ENCODE peak calls at places on chromosomes 5 and 9, in four cellular contexts. N is right atrium auricular region; J is activated CD8-positive, alpha-beta T cell treated with anti-CD3 and anti-CD28 coated beads for 36 hours; X is foreskin fibroblast. I is an unnamed sample.

GRCh38 chr5:125541085-125541484 is 794.6 kb upstream of the ZNF608 start:
- DNase-seq in N (no peak), J (no peak), X (no peak), I (no peak)

GRCh38 chr9:137674307-137675305 is 55.8 kb downstream of the EHMT1 start:
- DNase-seq in N (no peak), J (no peak), X (no peak), I (no peak)

GRCh38 chr9:130886981-130887380 is 9.6 kb downstream of the QRFP start:
- DNase-seq in N (no peak), J (no peak), X (no peak), I (no peak)

GRCh38 chr5:110852053-110852452 is 113.2 kb downstream of the SLC25A46 start:
- DNase-seq in N (no peak), J (no peak), X (no peak), I (no peak)

GRCh38 chr5:78633710-78634109 is 14.9 kb downstream of the LHFPL2 start:
- DNase-seq in N (no peak), J (no peak), X (peak; percentile 75), I (peak; percentile 56)

GRCh38 chr9:81626511-81626910 is 62.8 kb downstream of the TLE1 start:
- DNase-seq in N (no peak), J (no peak), X (peak; percentile 9), I (no peak)

GRCh38 chr5:67490543-67491321 is 294.1 kb upstream of the CD180 start:
- DNase-seq in N (no peak), J (no peak), X (no peak), I (no peak)

GRCh38 chr9:121362813-121363585 is 7.1 kb downstream of the STOM start:
- DNase-seq in N (no peak), J (no peak), X (peak; percentile 86), I (no peak)

GRCh38 chr5:137320056-137321045 is 178.8 kb downstream of the SPOCK1 start:
- DNase-seq in N (peak; percentile 70), J (peak; percentile 27), X (peak; percentile 27), I (peak; percentile 28)

GRCh38 chr5:66246621-66247020 is 102.5 kb downstream of the SREK1 start:
- DNase-seq in N (no peak), J (no peak), X (peak; percentile 29), I (no peak)

GRCh38 chr9:92563701-92564100 is 27.9 kb upstream of the ECM2 start:
- DNase-seq in N (no peak), J (no peak), X (no peak), I (no peak)

GRCh38 chr5:1007221-1007680 is 1.4 kb upstream of the NKD2 start:
- DNase-seq in N (peak; percentile 55), J (no peak), X (no peak), I (no peak)

GRCh38 chr5:110458313-110458712 is 268.2 kb downstream of the TMEM232 start:
- DNase-seq in N (no peak), J (no peak), X (no peak), I (no peak)

GRCh38 chr9:107215381-107215780 is 67.7 kb upstream of the RAD23B start:
- DNase-seq in N (no peak), J (no peak), X (peak; percentile 15), I (no peak)

GRCh38 chr9:25602366-25603044 is 75.7 kb downstream of the TUSC1 start:
- DNase-seq in N (no peak), J (no peak), X (no peak), I (no peak)

GRCh38 chr5:143066556-143067281 is 296.5 kb downstream of the ARHGAP26 start:
- DNase-seq in N (no peak), J (peak; percentile 58), X (no peak), I (no peak)

GRCh38 chr9:36142510-36143161 is 6.1 kb downstream of the GLIPR2 start:
- DNase-seq in N (no peak), J (no peak), X (no peak), I (no peak)
- TF ChIP-seq CTCF in N (no peak), J (no peak), X (no peak), I (no peak)

DNA sequence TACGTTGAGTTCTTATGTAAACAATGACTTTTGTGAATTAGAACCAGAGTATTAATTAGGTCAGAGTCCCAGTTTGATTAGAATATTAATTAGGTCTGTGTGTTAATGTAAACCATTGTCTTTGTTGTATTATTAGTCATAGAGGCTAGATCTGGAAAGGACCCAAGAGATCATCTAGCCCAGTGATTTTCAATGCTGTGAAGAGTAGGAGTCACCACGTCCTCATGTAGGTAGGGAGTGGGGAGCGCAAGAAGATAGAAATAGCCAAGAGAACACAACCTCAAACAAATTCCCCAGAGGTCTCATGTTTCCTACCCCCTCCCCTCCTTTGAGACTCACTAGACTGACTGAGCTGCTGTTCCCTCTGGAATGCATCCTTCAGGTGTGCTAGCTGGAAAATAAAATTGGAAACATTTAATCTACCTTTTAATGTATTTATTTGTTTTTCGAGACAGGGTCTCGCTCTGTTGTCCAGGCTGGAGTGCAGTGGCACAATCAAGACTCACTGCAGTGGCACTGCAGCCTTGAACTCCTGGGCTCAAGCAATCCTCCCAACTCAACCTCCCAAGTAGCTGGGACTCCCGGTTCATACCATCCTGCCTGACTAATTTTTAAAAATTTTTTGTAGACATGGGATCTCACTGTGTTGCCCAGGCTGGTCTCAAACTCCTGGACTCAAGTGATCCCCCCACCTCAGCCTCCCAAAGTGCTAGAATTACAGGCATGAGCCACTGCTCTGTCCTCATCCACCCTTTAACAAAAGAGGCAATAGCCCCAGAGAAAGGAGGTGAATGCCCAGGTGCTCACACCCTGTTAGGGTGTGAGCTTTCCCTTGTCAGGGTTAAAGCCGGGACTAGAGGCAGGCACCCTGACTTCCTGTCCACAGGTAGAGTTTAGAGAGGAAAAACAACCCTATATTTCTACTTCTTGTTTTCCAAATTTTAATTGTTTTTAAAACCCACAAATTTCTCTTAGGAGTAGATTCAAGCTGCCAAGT is 92.9 kb downstream of the INIP start:
- DNase-seq in N (no peak), J (no peak), X (no peak), I (no peak)
- TF ChIP-seq CTCF in N (no peak), J (no peak), X (no peak), I (no peak)

DNA sequence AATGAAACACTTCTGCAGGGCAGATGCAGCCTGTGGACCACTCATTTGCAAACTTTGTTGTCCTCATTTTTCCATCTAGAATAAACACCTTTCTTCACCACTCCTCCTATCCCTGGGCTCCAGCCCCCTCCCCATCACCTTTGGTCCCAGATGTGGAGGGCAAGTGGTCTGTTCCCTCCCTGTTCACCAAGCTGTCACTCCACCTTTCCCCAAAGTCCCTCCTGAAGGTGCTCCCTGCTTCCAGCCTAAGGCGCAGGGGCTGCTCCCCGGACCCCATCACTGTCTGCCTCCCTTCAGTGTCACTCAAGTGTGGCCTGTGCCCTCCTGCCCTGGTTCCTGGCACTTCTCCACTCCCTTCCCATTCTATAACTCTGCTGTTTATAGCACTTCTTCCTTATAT is 6.9 kb downstream of the PCYOX1L start:
- DNase-seq in N (no peak), J (no peak), X (no peak), I (no peak)
- TF ChIP-seq CTCF in N (no peak), J (no peak), X (no peak), I (no peak)

DNA sequence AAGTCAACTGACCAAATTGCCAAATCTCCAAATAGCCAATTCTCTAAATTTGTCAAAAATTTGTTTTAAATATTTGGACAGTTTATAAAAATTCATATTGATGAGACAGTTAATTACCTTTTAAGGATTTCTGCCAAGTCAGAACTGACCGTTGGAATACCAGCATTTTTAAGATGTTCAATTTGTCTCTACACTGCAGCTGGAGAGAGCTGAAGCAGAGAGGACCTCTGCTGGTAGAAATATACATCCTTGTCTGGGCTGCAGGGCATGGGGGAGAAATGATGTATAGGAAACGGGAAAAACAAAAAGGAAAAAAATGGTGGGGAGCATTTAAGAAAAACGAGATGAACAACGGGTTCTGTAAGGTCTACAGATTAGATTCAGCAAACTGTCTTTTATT is 16.8 kb downstream of the NR6A1 start:
- DNase-seq in N (no peak), J (no peak), X (no peak), I (no peak)
- TF ChIP-seq CTCF in N (peak; percentile 33), J (no peak), X (peak; percentile 64), I (peak; percentile 55)

GRCh38 chr9:95078934-95079333 is 238.6 kb downstream of the FANCC start:
- DNase-seq in N (no peak), J (no peak), X (no peak), I (no peak)
- TF ChIP-seq CTCF in N (no peak), J (no peak), X (no peak), I (no peak)

GRCh38 chr9:135135927-135136311 is 48.5 kb downstream of the OLFM1 start:
- DNase-seq in N (no peak), J (no peak), X (no peak), I (no peak)
- TF ChIP-seq CTCF in N (no peak), J (no peak), X (no peak), I (no peak)